ENCODE peak calls at places on chromosomes 2 and 18, in seven cellular contexts. W is GM12891, L is sigmoid colon, X is HCT116, J is GM23338, Z is K562, M is breast epithelium. N is an unnamed sample.

GRCh38 chr2:16625759-16626158 is 39.9 kb downstream of the CYRIA start:
- DNase-seq in W (no peak), L (no peak), J (no peak), Z (no peak), M (no peak), X (no peak), N (no peak)

GRCh38 chr2:56754066-56754615 is 570.4 kb downstream of the CCDC85A start:
- DNase-seq in M (no peak), X (no peak), W (no peak), L (no peak), Z (no peak), J (no peak), N (no peak)

GRCh38 chr18:11074879-11075278 is 74.5 kb downstream of the PIEZO2 start:
- DNase-seq in M (no peak), W (no peak), L (no peak), J (no peak), Z (no peak), X (no peak), N (no peak)

GRCh38 chr18:48711651-48712486 is 173.0 kb downstream of the CTIF start:
- DNase-seq in M (no peak), Z (peak; percentile 50), W (no peak), J (peak; percentile 51), L (no peak), X (peak; percentile 21), N (peak; percentile 38)

GRCh38 chr2:235520787-235521186 is 26.9 kb downstream of the AGAP1 start:
- DNase-seq in M (no peak), W (no peak), Z (no peak), L (no peak), X (no peak), J (no peak), N (no peak)

GRCh38 chr2:235898766-235899165 is 269.4 kb downstream of the GBX2 start:
- DNase-seq in W (no peak), J (no peak), X (no peak), M (no peak), Z (no peak), L (no peak), N (no peak)

GRCh38 chr18:25561923-25562322 is 210.0 kb upstream of the ZNF521 start:
- DNase-seq in Z (peak; percentile 26), L (no peak), X (no peak), M (no peak), J (peak; percentile 66), W (peak; percentile 2), N (no peak)

GRCh38 chr2:237869357-237870102 is 10.1 kb downstream of the RAMP1 start:
- DNase-seq in J (no peak), L (peak; percentile 38), M (peak; percentile 24), X (no peak), Z (no peak), W (no peak), N (no peak)

GRCh38 chr2:100884145-100884621 is 64.2 kb downstream of the NPAS2 start:
- DNase-seq in X (no peak), Z (no peak), J (no peak), M (no peak), W (no peak), L (no peak), N (no peak)

GRCh38 chr2:69973335-69973735 is 11.9 kb upstream of the ASPRV1 start:
- DNase-seq in M (no peak), X (no peak), Z (peak; percentile 81), L (peak; percentile 3), J (no peak), W (no peak), N (no peak)

GRCh38 chr2:72864500-72864899 is 22.7 kb upstream of the SPR start:
- DNase-seq in X (no peak), L (no peak), M (no peak), J (no peak), W (no peak), Z (no peak), N (no peak)

GRCh38 chr18:9878783-9879242 is 7.0 kb upstream of the TXNDC2 start:
- DNase-seq in M (no peak), W (no peak), X (no peak), L (no peak), Z (peak; percentile 63), J (no peak), N (no peak)

GRCh38 chr2:9809064-9809356 is 34.3 kb upstream of the TAF1B start:
- DNase-seq in X (no peak), W (no peak), L (peak; percentile 46), M (peak; percentile 75), J (no peak), Z (no peak), N (no peak)

DNA sequence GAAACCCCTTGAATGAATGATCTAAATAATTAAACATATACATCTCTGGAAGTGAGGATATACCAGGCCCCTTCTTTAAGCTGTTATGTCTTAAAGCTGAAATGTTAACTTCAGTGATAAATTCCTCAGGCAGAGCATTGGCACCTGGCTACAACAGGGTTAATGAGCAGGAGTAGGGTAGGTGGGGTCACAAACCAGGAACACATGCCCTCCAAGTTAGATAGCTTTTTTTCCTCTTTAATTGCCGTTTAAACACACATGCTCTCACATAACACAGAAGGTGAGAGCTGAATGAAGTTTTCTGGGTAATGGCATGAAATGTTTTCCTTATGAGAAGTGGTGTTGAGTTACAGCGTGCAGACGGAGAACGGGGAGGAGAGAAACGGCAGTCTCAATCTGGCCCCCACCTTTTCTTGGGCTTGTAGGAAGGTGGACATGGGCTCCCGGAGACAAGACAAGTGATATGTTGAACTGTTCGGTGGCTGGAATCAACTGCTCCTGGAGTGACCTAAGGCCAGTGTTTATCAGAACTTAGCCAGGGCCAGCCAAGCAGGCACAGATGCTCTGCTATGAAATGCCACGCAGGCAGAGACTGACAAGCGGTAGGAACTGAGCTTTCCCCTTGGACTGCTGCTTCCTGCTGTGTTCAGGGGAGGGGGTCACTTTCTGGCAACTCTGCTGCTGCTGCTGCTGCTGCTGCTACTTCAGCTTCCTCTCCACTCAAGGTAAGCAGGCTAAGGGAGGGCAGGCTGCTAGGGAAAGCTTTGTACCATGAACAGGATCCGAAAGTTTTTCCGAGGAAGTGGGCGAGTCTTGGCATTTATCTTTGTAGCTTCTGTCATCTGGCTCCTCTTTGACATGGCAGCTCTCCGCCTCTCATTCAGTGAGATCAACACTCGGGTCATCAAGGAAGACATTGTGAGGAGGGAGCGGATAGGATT is at the start of gene GALNT5:
- DNase-seq in Z (peak; percentile 91), L (no peak), J (peak; percentile 41), X (no peak), W (no peak), M (no peak), N (no peak)
- TF ChIP-seq POLR2AphosphoS5 in Z (peak; percentile 84), L (no peak), J (no peak), X (no peak), W (no peak), M (no peak), N (no peak)

DNA sequence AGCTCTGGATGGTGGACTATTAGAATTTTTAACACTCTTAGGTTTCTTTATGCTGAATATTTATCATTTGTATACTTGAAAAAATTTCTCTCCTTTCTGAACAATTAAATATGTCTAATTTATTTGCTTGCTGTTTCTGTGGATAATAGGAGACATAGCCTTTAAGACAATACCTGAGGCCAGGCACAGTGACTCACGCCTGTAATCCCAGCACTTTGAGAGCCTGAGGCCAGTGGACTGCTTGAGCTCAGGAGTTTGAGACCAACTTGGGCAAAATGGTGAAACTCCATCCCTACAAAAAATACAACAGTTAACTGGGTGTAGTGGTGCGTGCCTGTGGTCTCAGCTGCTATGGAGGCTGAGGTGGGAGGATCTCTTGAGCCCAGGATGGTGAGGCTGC is 54.7 kb downstream of the FAM117B start:
- DNase-seq in W (no peak), Z (no peak), J (no peak), L (no peak), X (no peak), M (no peak), N (no peak)
- TF ChIP-seq POLR2AphosphoS5 in W (no peak), Z (no peak), J (no peak), L (no peak), X (no peak), M (no peak), N (no peak)

GRCh38 chr2:27086090-27086721 is 366 bp upstream of the KHK start:
- DNase-seq in W (peak; percentile 99), X (peak; percentile 77), M (peak; percentile 95), L (peak; percentile 97), Z (peak; percentile 96), J (peak; percentile 91), N (peak; percentile 98)

GRCh38 chr2:27085062-27085669 is 1.4 kb upstream of the KHK start:
- DNase-seq in L (no peak), W (no peak), M (no peak), J (no peak), Z (no peak), X (no peak), N (no peak)

GRCh38 chr2:27085670-27086089 is 892 bp upstream of the KHK start:
- DNase-seq in Z (peak; percentile 67), L (peak; percentile 94), M (peak; percentile 63), J (peak; percentile 65), X (no peak), W (no peak), N (no peak)

GRCh38 chr2:27087823-27088410 is 1.3 kb downstream of the KHK start:
- DNase-seq in X (no peak), J (no peak), W (no peak), L (no peak), M (no peak), Z (no peak), N (no peak)

GRCh38 chr2:27086722-27087446 is at the start of gene KHK:
- DNase-seq in W (peak; percentile 51), J (peak; percentile 71), Z (peak; percentile 44), M (peak; percentile 61), L (peak; percentile 88), X (no peak), N (peak; percentile 62)
- TF ChIP-seq POLR2AphosphoS5 in W (no peak), J (peak; percentile 57), Z (no peak), M (no peak), L (no peak), X (peak; percentile 0), N (no peak)

DNA sequence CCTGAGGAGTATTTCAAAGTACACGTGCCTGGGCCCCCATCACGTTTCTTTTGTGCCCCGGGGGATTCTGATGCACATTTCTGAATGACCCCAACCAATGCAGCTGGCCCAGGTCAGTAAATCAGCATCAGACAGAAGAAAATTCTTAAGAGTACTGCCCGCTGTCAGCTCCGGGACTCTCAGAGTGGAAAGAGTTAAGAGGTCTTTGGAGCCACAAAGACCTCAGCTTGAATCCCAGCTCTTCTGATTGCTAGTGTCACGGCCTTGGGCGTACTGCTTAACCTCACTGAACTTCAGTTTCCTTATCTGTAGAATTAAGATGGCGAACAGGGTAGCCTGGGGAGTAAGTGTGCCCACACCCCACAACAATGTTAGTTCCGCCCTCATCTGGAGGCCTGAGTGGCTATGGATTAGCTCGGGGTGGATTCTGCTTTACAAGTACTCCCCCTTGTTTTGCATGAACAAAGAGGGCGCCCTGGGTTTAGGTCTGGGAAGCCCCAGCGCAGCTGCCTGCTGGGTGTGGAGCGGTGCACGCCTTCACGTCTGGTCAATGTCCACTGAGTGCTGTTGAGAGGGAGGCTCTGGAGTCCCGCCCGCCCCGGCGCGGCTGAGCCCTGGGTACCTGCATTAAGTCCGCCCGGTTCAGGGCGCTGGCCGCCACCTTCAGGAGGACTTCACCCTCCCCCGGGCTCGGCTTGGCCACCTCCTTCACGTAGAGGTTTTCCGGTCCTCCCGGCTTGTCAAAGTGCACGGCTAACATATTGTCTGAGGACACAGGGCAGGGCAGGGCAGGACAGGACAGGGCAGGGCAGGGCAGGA is 858 bp downstream of the TP53I3 start:
- DNase-seq in X (peak; percentile 76), W (peak; percentile 80), L (no peak), J (peak; percentile 93), Z (peak; percentile 87), M (no peak), N (peak; percentile 72)
- TF ChIP-seq POLR2AphosphoS5 in X (peak; percentile 33), W (peak; percentile 59), L (no peak), J (peak; percentile 61), Z (peak; percentile 16), M (no peak), N (no peak)

N was measured in GM12892.